ENCODE peak calls at places on chromosome 2, in five cellular contexts. J, W, K, I and F are unnamed samples.

GRCh38 chr2:85648619-85649018 is 19.4 kb downstream of the SFTPB start:
- DNase-seq in I (no peak), W (no peak), K (no peak), J (no peak), F (no peak)

GRCh38 chr2:233689498-233689897 is 3.2 kb upstream of the UGT1A6 start:
- DNase-seq in K (no peak), J (no peak), I (no peak), W (peak; percentile 25), F (no peak)

GRCh38 chr2:96431319-96431718 is 73.8 kb downstream of the NEURL3 start:
- DNase-seq in K (no peak), W (no peak), J (no peak), I (no peak), F (no peak)

GRCh38 chr2:136116111-136116812 is 1.7 kb downstream of the CXCR4 start:
- DNase-seq in I (peak; percentile 43), W (no peak), J (peak; percentile 88), K (peak; percentile 92), F (peak; percentile 63)

GRCh38 chr2:241413929-241414580 is 58.0 kb downstream of the FARP2 start:
- DNase-seq in K (no peak), J (no peak), W (no peak), I (peak; percentile 21), F (no peak)

GRCh38 chr2:28558421-28558820 is 62.6 kb downstream of the PLB1 start:
- DNase-seq in I (no peak), J (no peak), W (no peak), K (no peak), F (no peak)

GRCh38 chr2:85273732-85274731 is 53.8 kb downstream of the TGOLN2 start:
- DNase-seq in I (peak; percentile 30), K (no peak), J (no peak), W (peak; percentile 58), F (no peak)

GRCh38 chr2:6412533-6413085 is 453.1 kb downstream of the CMPK2 start:
- DNase-seq in W (no peak), K (no peak), I (no peak), J (no peak), F (no peak)

GRCh38 chr2:157839162-157839801 is 36.8 kb downstream of the ACVR1 start:
- DNase-seq in W (peak; percentile 8), K (no peak), J (no peak), I (peak; percentile 31), F (no peak)

GRCh38 chr2:208384637-208385036 is 22.0 kb upstream of the PTH2R start:
- DNase-seq in K (no peak), W (no peak), I (no peak), J (no peak), F (no peak)

GRCh38 chr2:204791230-204791629 is 246.0 kb downstream of the PARD3B start:
- DNase-seq in J (no peak), I (no peak), K (no peak), W (no peak), F (no peak)

GRCh38 chr2:20642026-20642971 is 8.6 kb downstream of the HS1BP3 start:
- DNase-seq in K (peak; percentile 95), J (peak; percentile 85), W (peak; percentile 78), I (peak; percentile 81), F (peak; percentile 59)

GRCh38 chr2:239101807-239102206 is 253.9 kb downstream of the TWIST2 start:
- DNase-seq in I (no peak), K (no peak), W (no peak), J (no peak), F (no peak)

GRCh38 chr2:181411105-181411849 is 45.9 kb upstream of the ITGA4 start:
- DNase-seq in I (no peak), K (peak; percentile 92), W (no peak), J (no peak), F (no peak)

DNA sequence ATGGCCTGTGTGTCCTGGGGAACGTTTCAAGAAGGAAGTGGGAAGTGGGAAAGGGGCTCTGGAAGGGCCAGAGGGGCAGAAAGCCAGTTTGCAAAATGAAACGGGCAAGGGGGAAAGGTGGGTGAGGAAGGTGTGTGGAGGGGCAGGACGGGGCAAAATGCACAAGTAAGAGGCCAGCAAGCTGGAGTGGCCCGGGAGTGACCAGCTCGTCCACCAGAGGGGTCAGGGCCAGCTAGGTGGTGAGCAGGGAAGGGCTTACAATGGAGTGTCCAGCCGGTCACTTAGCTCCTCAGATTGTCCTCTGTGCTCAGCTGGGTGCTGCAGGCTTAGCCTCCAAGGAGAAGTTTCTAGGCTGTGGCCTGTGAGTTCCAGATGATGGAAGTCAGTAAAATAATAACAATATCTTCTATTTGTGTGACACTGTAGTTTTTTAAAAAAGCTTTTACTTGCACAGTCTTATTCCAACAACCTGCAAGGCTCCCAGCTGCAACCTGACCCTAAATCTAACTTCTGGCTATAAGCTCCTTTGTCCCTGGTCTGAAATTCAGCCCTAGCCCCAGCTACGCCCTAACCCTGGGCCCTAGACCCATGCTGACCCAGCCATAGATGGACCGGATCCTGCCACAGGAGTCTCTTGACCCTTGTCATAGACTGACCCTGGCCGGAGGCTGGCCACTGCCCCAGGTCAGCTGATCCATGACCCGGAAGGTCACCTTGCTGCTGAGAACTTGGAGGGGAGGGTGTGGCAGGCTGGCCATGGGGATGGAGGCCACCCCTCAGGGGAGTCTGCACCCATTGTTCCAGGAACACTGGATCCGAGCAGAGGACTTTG is 29.2 kb downstream of the MYO7B start:
- DNase-seq in K (peak; percentile 62), J (no peak), W (no peak), I (no peak), F (no peak)
- H3K4me1 ChIP-seq in K (peaks cover 21% of the 10 kb centered on the region), J (peaks cover 3% of the 10 kb centered on the region), W (no peaks in the 10 kb centered on the region), I (peaks cover 8% of the 10 kb centered on the region), F (no peaks in the 10 kb centered on the region)

GRCh38 chr2:98308068-98308467 is 38.2 kb upstream of the CNGA3 start:
- DNase-seq in J (no peak), W (no peak), I (no peak), K (no peak), F (no peak)
- H3K27ac ChIP-seq in J (no peak overlapping the region), W (no peak overlapping the region), I (no peak overlapping the region), K (no peak overlapping the region), F (no peak overlapping the region)

GRCh38 chr2:174124171-174124570 is 124.2 kb downstream of the OLA1 start:
- DNase-seq in J (no peak), K (no peak), I (no peak), W (no peak), F (no peak)
- H3K4me1 ChIP-seq in J (no peaks in the 10 kb centered on the region), K (no peaks in the 10 kb centered on the region), I (no peaks in the 10 kb centered on the region), W (peaks cover 47% of the 10 kb centered on the region), F (no peaks in the 10 kb centered on the region)

GRCh38 chr2:33443272-33443829 is 33.1 kb upstream of the RASGRP3 start:
- DNase-seq in W (no peak), J (no peak), I (no peak), K (no peak), F (no peak)
- H3K27ac ChIP-seq in W (no peak overlapping the region), J (no peak overlapping the region), I (no peak overlapping the region), K (no peak overlapping the region), F (no peak overlapping the region)

DNA sequence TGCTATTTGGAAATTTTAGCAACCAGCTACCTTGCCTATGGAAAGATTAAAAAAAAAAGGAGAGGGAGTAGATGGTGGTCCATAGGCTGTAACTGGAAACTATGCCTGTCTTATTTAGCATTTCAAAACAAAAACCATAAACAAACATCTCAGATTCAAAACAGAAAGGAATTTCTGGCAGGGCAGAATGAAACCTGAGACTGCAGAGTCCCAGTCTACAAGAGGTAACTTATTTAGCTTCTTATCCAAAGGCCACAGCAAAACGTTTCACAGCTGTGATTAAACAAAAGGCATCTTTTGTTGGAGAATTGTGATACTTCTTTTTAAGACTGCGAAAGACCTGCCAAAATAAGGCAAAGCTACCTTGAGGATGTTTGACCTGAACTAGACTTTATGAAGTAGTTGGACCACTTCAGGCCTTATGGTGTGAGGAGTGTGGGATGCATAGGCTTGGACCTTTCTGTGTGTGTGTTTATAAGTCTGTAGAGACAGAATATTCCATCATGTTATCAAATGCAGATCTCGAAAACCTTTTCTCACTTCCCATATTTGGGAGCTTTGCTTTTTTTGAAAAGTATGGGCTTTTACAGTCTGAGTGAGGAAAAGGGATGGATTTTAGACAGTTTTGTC is 11.0 kb downstream of the CRIM1 start:
- DNase-seq in W (no peak), I (no peak), K (no peak), J (no peak), F (no peak)
- H3K4me1 ChIP-seq in W (peaks cover 73% of the 10 kb centered on the region), I (peaks cover 15% of the 10 kb centered on the region), K (peaks cover 88% of the 10 kb centered on the region), J (peaks cover 64% of the 10 kb centered on the region), F (no peaks in the 10 kb centered on the region)

DNA sequence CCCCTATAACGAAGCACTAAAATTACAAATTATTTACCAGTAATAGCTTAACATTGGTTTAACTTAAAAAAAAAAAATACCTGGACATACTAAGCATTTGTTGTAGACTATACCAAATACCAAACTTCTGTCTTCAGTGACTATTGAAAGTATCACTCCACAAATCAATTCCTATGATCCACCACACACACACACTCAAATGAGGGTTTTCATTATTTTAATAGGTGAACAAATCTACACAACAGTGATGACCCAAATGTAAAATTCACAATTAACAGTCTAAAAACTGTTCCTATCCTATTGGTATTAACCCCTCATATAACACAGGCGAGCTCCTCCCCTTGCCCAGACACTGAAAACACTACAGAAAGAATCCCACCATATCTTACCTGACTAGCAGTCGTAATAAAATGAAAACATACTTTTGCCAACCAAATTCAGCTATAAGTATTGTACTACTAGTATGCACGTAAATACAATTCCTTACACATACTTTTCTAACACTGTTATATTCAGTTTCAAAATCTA is 2.5 kb downstream of the SP3 start:
- DNase-seq in J (no peak), K (no peak), I (no peak), W (no peak), F (no peak)
- H3K27ac ChIP-seq in J (peak overlapping the region; percentile 100), K (peak overlapping the region; percentile 100), I (peak overlapping the region; percentile 98), W (peak overlapping the region; percentile 82), F (peak overlapping the region; percentile 97)

DNA sequence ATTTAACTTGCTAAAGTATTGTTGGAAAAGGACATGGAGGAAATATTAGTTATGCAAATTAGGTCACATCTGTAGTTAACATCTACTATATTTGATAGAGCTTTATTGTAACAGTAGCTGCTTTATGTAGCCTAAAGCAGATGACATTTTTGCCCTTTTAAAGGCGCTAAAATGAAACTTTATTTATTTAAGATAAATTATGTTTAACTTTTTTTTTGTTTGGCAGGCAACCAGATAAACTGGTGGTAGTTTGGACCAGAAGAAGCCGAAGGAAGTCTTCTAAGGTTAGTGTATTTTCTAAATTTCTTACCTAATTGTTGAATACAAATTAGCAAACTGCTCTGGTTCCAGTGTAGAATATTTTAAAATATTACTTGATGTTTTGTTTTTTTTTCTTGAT is 41.7 kb downstream of the EHBP1 start:
- DNase-seq in I (no peak), J (no peak), W (no peak), K (no peak), F (no peak)
- H3K4me1 ChIP-seq in I (peaks cover 8% of the 10 kb centered on the region), J (no peaks in the 10 kb centered on the region), W (no peaks in the 10 kb centered on the region), K (no peaks in the 10 kb centered on the region), F (no peaks in the 10 kb centered on the region)

GRCh38 chr2:221704442-221704841 is 132.3 kb upstream of the EPHA4 start:
- DNase-seq in K (no peak), J (no peak), W (no peak), I (no peak), F (no peak)

GRCh38 chr2:221705478-221705877 is 133.4 kb upstream of the EPHA4 start:
- DNase-seq in K (no peak), J (no peak), I (no peak), W (no peak), F (no peak)

GRCh38 chr2:221710744-221711143 is 138.6 kb upstream of the EPHA4 start:
- DNase-seq in J (no peak), W (no peak), I (no peak), K (no peak), F (no peak)

GRCh38 chr2:221708916-221709315 is 136.8 kb upstream of the EPHA4 start:
- DNase-seq in I (no peak), W (no peak), J (no peak), K (no peak), F (no peak)
- H3K27ac ChIP-seq in I (no peak overlapping the region), W (no peak overlapping the region), J (no peak overlapping the region), K (no peak overlapping the region), F (no peak overlapping the region)

GRCh38 chr2:33494877-33495641 is 18.6 kb downstream of the RASGRP3 start:
- DNase-seq in W (no peak), I (no peak), K (no peak), J (no peak), F (no peak)
- H3K4me1 ChIP-seq in W (peaks cover 14% of the 10 kb centered on the region), I (no peaks in the 10 kb centered on the region), K (peaks cover 100% of the 10 kb centered on the region), J (peaks cover 12% of the 10 kb centered on the region), F (peaks cover 3% of the 10 kb centered on the region)